ENCODE peak calls at places on chromosomes 16 and 17, in five cellular contexts. E is effector memory CD8-positive, alpha-beta T cell; G is NCI-H345; Y is pancreas; F is HTR-8/SVneo. K is an unnamed sample.

GRCh38 chr17:72514888-72515287 is 394.1 kb downstream of the SOX9 start:
- DNase-seq in E (no peak), G (no peak), Y (peak), F (peak), K (no peak)

GRCh38 chr17:31877911-31878702 is 19.1 kb upstream of the COPRS start:
- DNase-seq in E (no peak), G (no peak), Y (no peak), F (no peak), K (no peak)

GRCh38 chr16:81873843-81874752 is 95.0 kb downstream of the PLCG2 start:
- DNase-seq in E (peak), G (peak), Y (peak), F (peak), K (peak)

GRCh38 chr17:50256826-50257573 is 17.3 kb upstream of the TMEM92 start:
- DNase-seq in E (no peak), G (no peak), Y (no peak), F (no peak), K (peak)

GRCh38 chr17:7479389-7480192 is at the start of gene ZBTB4:
- DNase-seq in E (peak), G (peak), Y (peak), F (peak), K (no peak)

GRCh38 chr16:85916141-85916890 is 17.4 kb downstream of the IRF8 start:
- DNase-seq in E (no peak), G (no peak), Y (peak), F (no peak), K (no peak)

GRCh38 chr16:50469121-50469743 is 79.0 kb upstream of the NKD1 start:
- DNase-seq in E (no peak), G (no peak), Y (no peak), F (no peak), K (peak)

GRCh38 chr16:79066621-79067020 is 533.9 kb downstream of the MAF start:
- DNase-seq in E (no peak), G (peak), Y (no peak), F (no peak), K (no peak)

GRCh38 chr17:39261286-39261685 is 35.5 kb upstream of the STAC2 start:
- DNase-seq in E (no peak), G (no peak), Y (no peak), F (no peak), K (no peak)

GRCh38 chr16:85197611-85198566 is 85.6 kb upstream of the CIBAR2 start:
- DNase-seq in E (no peak), G (no peak), Y (no peak), F (no peak), K (no peak)

GRCh38 chr16:20369452-20370054 is 17.0 kb upstream of the UMOD start:
- DNase-seq in E (no peak), G (no peak), Y (no peak), F (no peak), K (no peak)

GRCh38 chr17:882827-883585 is 96.6 kb downstream of the NXN start:
- DNase-seq in E (no peak), G (no peak), Y (no peak), F (peak), K (no peak)

GRCh38 chr16:69424935-69425784 is 741 bp downstream of the CYB5B start:
- DNase-seq in E (no peak), G (no peak), Y (no peak), F (no peak), K (no peak)

GRCh38 chr17:18258356-18259038 is at the start of gene FLII:
- DNase-seq in E (peak), G (peak), Y (peak), F (peak), K (peak)

GRCh38 chr16:2365397-2365796 is 24.9 kb upstream of the ABCA3 start:
- DNase-seq in E (no peak), G (no peak), Y (no peak), F (no peak), K (no peak)

GRCh38 chr16:22352119-22352518 is 22.3 kb downstream of the CDR2 start:
- DNase-seq in E (no peak), G (no peak), Y (no peak), F (no peak), K (no peak)

GRCh38 chr16:11994187-11995119 is 17.9 kb downstream of the SNX29 start:
- DNase-seq in E (no peak), G (no peak), Y (no peak), F (no peak), K (peak)

GRCh38 chr16:23898682-23899430 is 63.1 kb downstream of the PRKCB start:
- DNase-seq in E (no peak), G (no peak), Y (no peak), F (no peak), K (no peak)

GRCh38 chr17:38745545-38745944 is 2.6 kb downstream of the PCGF2 start:
- DNase-seq in E (no peak), G (peak), Y (no peak), F (no peak), K (no peak)

GRCh38 chr16:80123189-80123588 is 417.6 kb upstream of the DYNLRB2 start:
- DNase-seq in E (no peak), G (no peak), Y (no peak), F (no peak), K (no peak)